ENCODE peak calls at places on chromosomes 1 and 21, in ten cellular contexts. R is A549, C is IMR-90, D is upper lobe of left lung, H is GM12878, A is gastrocnemius medialis, Z is esophagus muscularis mucosa, O is sigmoid colon, Y is K562, S is heart left ventricle. M is an unnamed sample.

GRCh38 chr1:59006309-59006698 is 222.5 kb upstream of the JUN start:
- DNase-seq in Z (no peak), S (no peak), O (no peak), H (no peak), C (no peak), A (no peak), D (no peak), R (no peak), Y (no peak), M (no peak)

GRCh38 chr1:77900687-77901293 is 12.4 kb downstream of the NEXN start:
- DNase-seq in Y (peak; percentile 36), H (peak; percentile 11), Z (no peak), D (peak; percentile 24), O (no peak), R (peak; percentile 66), C (peak; percentile 63), S (peak; percentile 15), A (no peak), M (no peak)

GRCh38 chr1:234969011-234969441 is 159.6 kb downstream of the TOMM20 start:
- DNase-seq in Z (no peak), O (peak; percentile 57), R (no peak), A (no peak), Y (no peak), D (no peak), C (peak; percentile 84), S (no peak), H (no peak), M (peak; percentile 68)

GRCh38 chr1:56415720-56416119 is 163.6 kb downstream of the PLPP3 start:
- DNase-seq in D (no peak), S (no peak), R (no peak), Y (no peak), C (no peak), O (no peak), Z (no peak), H (no peak), A (no peak), M (no peak)

GRCh38 chr21:33360871-33361602 is 36.3 kb downstream of the IFNAR1 start:
- DNase-seq in H (peak; percentile 78), R (peak; percentile 76), D (peak; percentile 82), S (peak; percentile 74), Y (peak; percentile 87), A (peak; percentile 66), C (peak; percentile 87), Z (peak; percentile 94), O (peak; percentile 80), M (peak; percentile 71)

GRCh38 chr1:31750858-31751638 is 13.1 kb downstream of the ADGRB2 start:
- DNase-seq in A (no peak), Y (no peak), S (no peak), D (no peak), C (peak; percentile 77), O (no peak), Z (no peak), R (no peak), H (no peak), M (no peak)

GRCh38 chr1:87685366-87686136 is 356.9 kb downstream of the LMO4 start:
- DNase-seq in O (no peak), C (peak; percentile 40), H (no peak), R (no peak), Z (no peak), A (no peak), D (no peak), Y (no peak), S (no peak), M (no peak)

GRCh38 chr1:201511925-201512539 is 5.1 kb upstream of the CSRP1 start:
- DNase-seq in S (peak; percentile 76), H (peak; percentile 35), Y (no peak), Z (no peak), D (peak; percentile 90), R (no peak), A (peak; percentile 43), O (peak; percentile 89), C (no peak), M (no peak)

GRCh38 chr1:231226161-231226560 is 14.9 kb upstream of the GNPAT start:
- DNase-seq in O (no peak), C (no peak), R (no peak), S (no peak), Y (no peak), D (no peak), Z (no peak), A (no peak), H (no peak), M (no peak)

GRCh38 chr21:34933609-34934345 is 115.3 kb downstream of the RUNX1 start:
- DNase-seq in S (no peak), Z (no peak), O (no peak), Y (no peak), D (no peak), A (no peak), C (no peak), R (no peak), H (no peak), M (no peak)

GRCh38 chr21:46424062-46424591 is 34.6 kb upstream of the DIP2A start:
- DNase-seq in O (no peak), S (no peak), D (no peak), A (no peak), C (no peak), R (no peak), Z (no peak), Y (no peak), H (no peak), M (no peak)

GRCh38 chr1:97094257-97094972 is 372.8 kb downstream of the PTBP2 start:
- DNase-seq in O (no peak), C (peak; percentile 94), S (no peak), Y (no peak), A (no peak), H (no peak), R (peak; percentile 80), Z (no peak), D (no peak), M (no peak)

GRCh38 chr1:234488054-234488953 is 9.3 kb upstream of the TARBP1 start:
- DNase-seq in Y (no peak), R (no peak), H (no peak), D (no peak), Z (no peak), S (no peak), C (no peak), A (no peak), O (no peak), M (no peak)

GRCh38 chr1:53449026-53449425 is 10.2 kb upstream of the DMRTB1 start:
- DNase-seq in A (no peak), H (no peak), Z (no peak), C (peak; percentile 88), R (no peak), D (no peak), O (no peak), S (no peak), Y (no peak), M (no peak)

GRCh38 chr1:156308078-156308477 is 9.0 kb upstream of the VHLL start:
- DNase-seq in A (no peak), D (no peak), H (no peak), C (peak; percentile 83), Y (no peak), O (no peak), R (no peak), S (no peak), Z (no peak), M (no peak)

GRCh38 chr1:236023926-236024565 is 40.8 kb downstream of the NID1 start:
- DNase-seq in R (no peak), A (no peak), Z (no peak), Y (no peak), H (no peak), O (no peak), D (no peak), C (no peak), S (no peak), M (no peak)
- H3K4me3 ChIP-seq in R (no peak overlapping the region), A (no peak overlapping the region), Z (no peak overlapping the region), Y (no peak overlapping the region), H (no peak overlapping the region), O (no peak overlapping the region), D (no peak overlapping the region), C (no peak overlapping the region), S (no peak overlapping the region), M (no peak overlapping the region)

DNA sequence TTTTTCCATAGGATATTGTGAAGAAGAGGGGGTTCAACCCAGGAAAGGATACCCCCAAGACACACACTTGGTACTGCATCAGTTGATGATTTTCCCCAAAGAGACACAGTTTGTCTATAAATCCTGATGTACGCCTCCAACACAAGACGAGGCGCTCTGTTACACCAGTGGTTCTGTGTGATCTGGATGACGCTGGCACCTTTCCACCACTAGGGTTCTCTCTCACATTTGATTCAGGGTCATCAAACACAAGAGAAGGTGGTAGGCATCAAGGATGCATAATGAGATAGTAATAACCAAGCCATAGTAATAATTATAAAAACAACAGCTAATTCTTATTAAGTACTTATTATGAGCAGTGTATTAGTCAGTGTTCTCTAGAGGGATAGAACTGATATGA is 508.8 kb upstream of the ZP4 start:
- DNase-seq in A (no peak), C (no peak), O (no peak), S (no peak), Y (no peak), D (no peak), H (no peak), R (no peak), Z (no peak), M (no peak)
- TF ChIP-seq POLR2A in A (no peak), C (no peak), O (no peak), S (no peak), Y (no peak), D (no peak), H (no peak), R (no peak), Z (no peak), M (no peak)

GRCh38 chr1:209883341-209883971 is 54.6 kb upstream of the SYT14 start:
- DNase-seq in D (no peak), Y (no peak), Z (peak; percentile 3), O (no peak), S (no peak), H (no peak), R (no peak), A (no peak), C (peak; percentile 89), M (no peak)
- TF ChIP-seq CTCF in D (no peak), Y (no peak), Z (no peak), O (no peak), S (no peak), H (no peak), R (no peak), A (no peak), C (no peak), M (no peak)

GRCh38 chr1:203861379-203862184 is at the start of gene SNRPE:
- DNase-seq in Z (peak; percentile 99), R (peak; percentile 99), S (peak; percentile 97), H (peak; percentile 92), Y (peak; percentile 96), C (peak; percentile 98), O (peak; percentile 98), A (peak; percentile 95), D (peak; percentile 96), M (peak; percentile 95)

GRCh38 chr1:203858975-203859374 is 2.4 kb upstream of the SNRPE start:
- DNase-seq in S (no peak), C (no peak), D (no peak), R (no peak), Z (no peak), H (no peak), Y (no peak), O (no peak), A (no peak), M (no peak)

GRCh38 chr1:203860396-203860951 is 925 bp upstream of the SNRPE start:
- DNase-seq in A (no peak), R (peak; percentile 29), S (no peak), Z (no peak), C (peak; percentile 10), Y (no peak), D (peak; percentile 21), H (no peak), O (no peak), M (no peak)

DNA sequence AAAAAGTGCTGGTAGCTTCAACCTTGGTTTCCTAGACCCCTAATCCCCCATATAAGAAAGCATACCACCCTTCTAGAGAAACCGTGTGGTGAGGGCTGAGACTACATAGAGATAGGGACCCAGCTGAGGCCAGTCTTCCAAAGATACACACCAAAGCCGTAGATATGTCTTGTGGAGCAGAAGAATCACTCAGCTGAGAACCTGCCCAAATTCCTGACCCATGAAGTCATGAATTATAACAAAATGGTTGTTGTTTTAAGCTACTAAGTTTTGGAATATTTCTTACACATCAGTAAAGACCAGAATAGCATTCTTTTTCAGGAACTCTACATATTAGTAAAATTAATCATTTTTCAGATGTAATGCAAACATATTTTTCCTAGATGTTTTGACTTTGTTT is 3.3 kb upstream of the SNRPE start:
- DNase-seq in D (no peak), C (peak; percentile 90), S (no peak), Z (no peak), Y (no peak), A (no peak), O (no peak), R (peak; percentile 26), H (no peak), M (no peak)
- H3K4me3 ChIP-seq in D (no peak overlapping the region), C (no peak overlapping the region), S (no peak overlapping the region), Z (no peak overlapping the region), Y (no peak overlapping the region), A (no peak overlapping the region), O (no peak overlapping the region), R (no peak overlapping the region), H (no peak overlapping the region), M (no peak overlapping the region)

M was measured in lower leg skin.